ENCODE peak calls at places on chromosomes 4 and X, in six cellular contexts. One of them, this sample, is unnamed.

GRCh38 chrX:10175317-10175871 is 18.6 kb downstream of the CLCN4 start:
- DNase-seq in CD4-positive, alpha-beta T cell: no peak
- DNase-seq in tibial artery: no peak
- DNase-seq in SJSA1: peak; percentile 57
- DNase-seq in tibial nerve: no peak
- DNase-seq in GM06990: no peak
- DNase-seq in this sample: peak; percentile 78

GRCh38 chr4:24968992-24969391 is 56.1 kb upstream of the CCDC149 start:
- DNase-seq in GM06990: no peak
- DNase-seq in SJSA1: no peak
- DNase-seq in CD4-positive, alpha-beta T cell: no peak
- DNase-seq in tibial artery: no peak
- DNase-seq in tibial nerve: no peak
- DNase-seq in this sample: no peak

GRCh38 chr4:1505511-1506451 is 99.5 kb upstream of the NKX1-1 start:
- DNase-seq in GM06990: no peak
- DNase-seq in CD4-positive, alpha-beta T cell: no peak
- DNase-seq in tibial nerve: no peak
- DNase-seq in SJSA1: no peak
- DNase-seq in tibial artery: peak; percentile 6
- DNase-seq in this sample: no peak

GRCh38 chr4:129094347-129094746 is 1.0 kb upstream of the SCLT1 start:
- DNase-seq in CD4-positive, alpha-beta T cell: no peak
- DNase-seq in tibial artery: no peak
- DNase-seq in GM06990: no peak
- DNase-seq in SJSA1: no peak
- DNase-seq in tibial nerve: no peak
- DNase-seq in this sample: no peak

GRCh38 chr4:57099363-57099762 is 10.8 kb downstream of the IGFBP7 start:
- DNase-seq in GM06990: no peak
- DNase-seq in CD4-positive, alpha-beta T cell: no peak
- DNase-seq in SJSA1: no peak
- DNase-seq in tibial nerve: no peak
- DNase-seq in tibial artery: no peak
- DNase-seq in this sample: no peak

GRCh38 chr4:140044314-140044991 is 109.5 kb downstream of the MAML3 start:
- DNase-seq in CD4-positive, alpha-beta T cell: no peak
- DNase-seq in SJSA1: no peak
- DNase-seq in GM06990: no peak
- DNase-seq in tibial nerve: no peak
- DNase-seq in tibial artery: no peak
- DNase-seq in this sample: no peak

GRCh38 chrX:53374222-53374820 is 48.1 kb downstream of the SMC1A start:
- DNase-seq in CD4-positive, alpha-beta T cell: no peak
- DNase-seq in tibial nerve: no peak
- DNase-seq in GM06990: no peak
- DNase-seq in tibial artery: no peak
- DNase-seq in SJSA1: no peak
- DNase-seq in this sample: peak; percentile 8

GRCh38 chr4:157514711-157515110 is 294.2 kb downstream of the GRIA2 start:
- DNase-seq in GM06990: no peak
- DNase-seq in CD4-positive, alpha-beta T cell: no peak
- DNase-seq in SJSA1: no peak
- DNase-seq in tibial artery: no peak
- DNase-seq in tibial nerve: no peak
- DNase-seq in this sample: no peak

GRCh38 chr4:1330761-1331590 is 16.0 kb upstream of the UVSSA start:
- DNase-seq in GM06990: no peak
- DNase-seq in CD4-positive, alpha-beta T cell: peak; percentile 44
- DNase-seq in SJSA1: no peak
- DNase-seq in tibial artery: no peak
- DNase-seq in tibial nerve: no peak
- DNase-seq in this sample: no peak

GRCh38 chr4:26861434-26862186 is 969 bp downstream of the STIM2 start:
- DNase-seq in CD4-positive, alpha-beta T cell: peak; percentile 72
- DNase-seq in GM06990: peak; percentile 85
- DNase-seq in SJSA1: peak; percentile 50
- DNase-seq in tibial artery: peak; percentile 62
- DNase-seq in tibial nerve: peak; percentile 36
- DNase-seq in this sample: peak; percentile 55

GRCh38 chrX:105758784-105759183 is 63.6 kb upstream of the NRK start:
- DNase-seq in SJSA1: no peak
- DNase-seq in GM06990: no peak
- DNase-seq in CD4-positive, alpha-beta T cell: no peak
- DNase-seq in tibial artery: no peak
- DNase-seq in tibial nerve: no peak
- DNase-seq in this sample: no peak

GRCh38 chrX:29662759-29663503 is 552.4 kb upstream of the MAGEB2 start:
- DNase-seq in tibial artery: no peak
- DNase-seq in SJSA1: peak; percentile 76
- DNase-seq in GM06990: no peak
- DNase-seq in CD4-positive, alpha-beta T cell: no peak
- DNase-seq in tibial nerve: no peak
- DNase-seq in this sample: peak; percentile 96

GRCh38 chr4:167265231-167265630 is 30.9 kb upstream of the SPOCK3 start:
- DNase-seq in tibial nerve: no peak
- DNase-seq in GM06990: no peak
- DNase-seq in tibial artery: no peak
- DNase-seq in SJSA1: no peak
- DNase-seq in CD4-positive, alpha-beta T cell: no peak
- DNase-seq in this sample: no peak

GRCh38 chr4:6245246-6246169 is 24.1 kb upstream of the WFS1 start:
- DNase-seq in GM06990: no peak
- DNase-seq in tibial nerve: no peak
- DNase-seq in tibial artery: no peak
- DNase-seq in SJSA1: no peak
- DNase-seq in CD4-positive, alpha-beta T cell: no peak
- DNase-seq in this sample: no peak

GRCh38 chr4:8905773-8906667 is 34.4 kb upstream of the HMX1 start:
- DNase-seq in GM06990: no peak
- DNase-seq in tibial artery: peak; percentile 17
- DNase-seq in tibial nerve: peak; percentile 3
- DNase-seq in SJSA1: peak; percentile 9
- DNase-seq in CD4-positive, alpha-beta T cell: no peak
- DNase-seq in this sample: no peak

GRCh38 chr4:122765702-122766352 is 33.3 kb downstream of the BBS12 start:
- DNase-seq in tibial nerve: no peak
- DNase-seq in SJSA1: peak; percentile 81
- DNase-seq in GM06990: no peak
- DNase-seq in CD4-positive, alpha-beta T cell: no peak
- DNase-seq in tibial artery: peak; percentile 28
- DNase-seq in this sample: peak; percentile 87

GRCh38 chrX:16120431-16120830 is 2.9 kb upstream of the GRPR start:
- DNase-seq in tibial artery: no peak
- DNase-seq in GM06990: peak; percentile 55
- DNase-seq in SJSA1: no peak
- DNase-seq in tibial nerve: no peak
- DNase-seq in CD4-positive, alpha-beta T cell: no peak
- DNase-seq in this sample: no peak

GRCh38 chrX:16124201-16124600 is 836 bp downstream of the GRPR start:
- DNase-seq in tibial nerve: no peak
- DNase-seq in CD4-positive, alpha-beta T cell: no peak
- DNase-seq in GM06990: no peak
- DNase-seq in tibial artery: no peak
- DNase-seq in SJSA1: no peak
- DNase-seq in this sample: no peak

GRCh38 chrX:16119353-16120220 is 3.8 kb upstream of the GRPR start:
- DNase-seq in SJSA1: no peak
- DNase-seq in tibial nerve: no peak
- DNase-seq in tibial artery: no peak
- DNase-seq in GM06990: peak; percentile 79
- DNase-seq in CD4-positive, alpha-beta T cell: no peak
- DNase-seq in this sample: no peak

GRCh38 chrX:16125520-16126149 is 2.3 kb downstream of the GRPR start:
- DNase-seq in GM06990: no peak
- DNase-seq in SJSA1: no peak
- DNase-seq in CD4-positive, alpha-beta T cell: no peak
- DNase-seq in tibial artery: no peak
- DNase-seq in tibial nerve: no peak
- DNase-seq in this sample: no peak

DNA sequence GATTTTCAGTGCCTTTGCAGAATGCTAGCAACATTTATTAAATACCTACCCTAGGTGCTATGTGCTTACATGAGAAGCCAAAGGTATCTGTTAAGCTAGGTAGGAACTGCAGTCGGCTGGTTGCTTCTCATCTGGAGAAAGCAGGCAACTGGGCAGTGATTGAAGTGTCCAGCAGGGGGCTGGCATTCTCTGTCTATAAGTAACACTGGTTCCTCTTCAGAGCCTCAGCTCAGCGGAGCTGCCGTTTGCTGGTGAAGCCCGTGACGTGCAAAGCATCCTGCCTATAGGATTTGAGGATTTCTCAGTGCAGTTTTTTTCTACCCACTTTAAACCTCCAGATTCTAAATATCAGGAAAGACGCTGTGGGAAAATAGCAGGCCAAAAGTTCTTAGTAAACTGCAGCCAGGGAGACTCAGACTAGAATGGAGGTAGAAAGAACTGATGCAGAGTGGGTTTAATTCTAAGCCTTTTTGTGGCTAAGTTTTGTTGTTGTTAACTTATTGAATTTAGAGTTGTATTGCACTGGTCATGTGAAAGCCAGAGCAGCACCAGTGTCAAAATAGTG is at the start of gene GRPR:
- DNase-seq in GM06990: peak; percentile 67
- DNase-seq in tibial nerve: peak; percentile 52
- DNase-seq in SJSA1: peak; percentile 83
- DNase-seq in CD4-positive, alpha-beta T cell: peak; percentile 48
- DNase-seq in tibial artery: peak; percentile 69
- DNase-seq in this sample: peak; percentile 81
- H3K27me3 ChIP-seq in GM06990: no peaks in the 10 kb centered on the region
- H3K27me3 ChIP-seq in tibial nerve: peaks cover 9% of the 10 kb centered on the region
- H3K27me3 ChIP-seq in SJSA1: no peaks in the 10 kb centered on the region
- H3K27me3 ChIP-seq in CD4-positive, alpha-beta T cell: no peaks in the 10 kb centered on the region
- H3K27me3 ChIP-seq in tibial artery: no peaks in the 10 kb centered on the region
- H3K27me3 ChIP-seq in this sample: no peaks in the 10 kb centered on the region

GRCh38 chr4:80188801-80189458 is 8.4 kb upstream of the PRDM8 start:
- DNase-seq in tibial nerve: no peak
- DNase-seq in SJSA1: no peak
- DNase-seq in GM06990: no peak
- DNase-seq in tibial artery: no peak
- DNase-seq in CD4-positive, alpha-beta T cell: no peak
- DNase-seq in this sample: no peak

GRCh38 chr4:80189956-80190671 is 7.2 kb upstream of the PRDM8 start:
- DNase-seq in SJSA1: no peak
- DNase-seq in GM06990: no peak
- DNase-seq in tibial nerve: no peak
- DNase-seq in tibial artery: no peak
- DNase-seq in CD4-positive, alpha-beta T cell: no peak
- DNase-seq in this sample: no peak

GRCh38 chr4:80187677-80188076 is 9.6 kb upstream of the PRDM8 start:
- DNase-seq in tibial nerve: no peak
- DNase-seq in SJSA1: no peak
- DNase-seq in CD4-positive, alpha-beta T cell: no peak
- DNase-seq in tibial artery: no peak
- DNase-seq in GM06990: no peak
- DNase-seq in this sample: no peak

GRCh38 chr4:80189581-80189955 is 7.7 kb upstream of the PRDM8 start:
- DNase-seq in tibial artery: no peak
- DNase-seq in GM06990: no peak
- DNase-seq in CD4-positive, alpha-beta T cell: no peak
- DNase-seq in SJSA1: no peak
- DNase-seq in tibial nerve: no peak
- DNase-seq in this sample: no peak

GRCh38 chr4:80188457-80188800 is 8.9 kb upstream of the PRDM8 start:
- DNase-seq in CD4-positive, alpha-beta T cell: no peak
- DNase-seq in SJSA1: no peak
- DNase-seq in tibial nerve: no peak
- DNase-seq in GM06990: no peak
- DNase-seq in tibial artery: no peak
- DNase-seq in this sample: no peak
- H3K27me3 ChIP-seq in CD4-positive, alpha-beta T cell: no peaks in the 10 kb centered on the region
- H3K27me3 ChIP-seq in SJSA1: no peaks in the 10 kb centered on the region
- H3K27me3 ChIP-seq in tibial nerve: peaks cover 84% of the 10 kb centered on the region
- H3K27me3 ChIP-seq in GM06990: peaks cover 4% of the 10 kb centered on the region
- H3K27me3 ChIP-seq in tibial artery: peaks cover 59% of the 10 kb centered on the region
- H3K27me3 ChIP-seq in this sample: peaks cover 57% of the 10 kb centered on the region

GRCh38 chrX:137550561-137551305 is 15.2 kb upstream of the ZIC3 start:
- DNase-seq in tibial nerve: no peak
- DNase-seq in SJSA1: no peak
- DNase-seq in GM06990: no peak
- DNase-seq in CD4-positive, alpha-beta T cell: no peak
- DNase-seq in tibial artery: no peak
- DNase-seq in this sample: no peak

GRCh38 chrX:137547291-137547690 is 18.6 kb upstream of the ZIC3 start:
- DNase-seq in tibial artery: no peak
- DNase-seq in tibial nerve: no peak
- DNase-seq in SJSA1: no peak
- DNase-seq in CD4-positive, alpha-beta T cell: no peak
- DNase-seq in GM06990: no peak
- DNase-seq in this sample: no peak

GRCh38 chrX:137548261-137548660 is 17.7 kb upstream of the ZIC3 start:
- DNase-seq in tibial nerve: no peak
- DNase-seq in SJSA1: no peak
- DNase-seq in CD4-positive, alpha-beta T cell: no peak
- DNase-seq in GM06990: no peak
- DNase-seq in tibial artery: no peak
- DNase-seq in this sample: no peak

GRCh38 chrX:137549846-137550534 is 15.9 kb upstream of the ZIC3 start:
- DNase-seq in CD4-positive, alpha-beta T cell: no peak
- DNase-seq in GM06990: no peak
- DNase-seq in tibial nerve: no peak
- DNase-seq in tibial artery: no peak
- DNase-seq in SJSA1: no peak
- DNase-seq in this sample: no peak

DNA sequence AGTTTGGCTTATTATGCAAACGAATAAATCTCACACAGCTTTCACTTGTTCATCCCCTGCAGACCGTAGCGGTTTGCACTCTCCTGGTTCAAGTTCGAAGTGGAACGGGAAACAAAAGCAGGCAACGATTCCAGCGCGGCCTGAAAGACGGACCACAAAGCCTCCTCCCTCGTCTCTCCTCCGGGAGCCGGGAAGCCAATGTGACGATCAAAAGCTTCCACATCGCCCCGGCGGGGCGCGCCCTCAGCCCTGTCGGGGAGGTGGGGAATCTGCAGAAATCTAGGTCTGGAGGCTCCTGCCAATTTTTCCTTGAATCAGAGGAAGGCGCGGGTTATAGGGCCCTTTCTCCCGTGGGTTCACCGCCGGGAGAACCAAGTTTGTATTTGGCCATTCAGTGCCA is 16.9 kb upstream of the ZIC3 start:
- DNase-seq in GM06990: no peak
- DNase-seq in SJSA1: no peak
- DNase-seq in tibial nerve: no peak
- DNase-seq in CD4-positive, alpha-beta T cell: no peak
- DNase-seq in tibial artery: no peak
- DNase-seq in this sample: no peak
- H3K27me3 ChIP-seq in GM06990: no peaks in the 10 kb centered on the region
- H3K27me3 ChIP-seq in SJSA1: no peaks in the 10 kb centered on the region
- H3K27me3 ChIP-seq in tibial nerve: peaks cover 85% of the 10 kb centered on the region
- H3K27me3 ChIP-seq in CD4-positive, alpha-beta T cell: peaks cover 52% of the 10 kb centered on the region
- H3K27me3 ChIP-seq in tibial artery: peaks cover 59% of the 10 kb centered on the region
- H3K27me3 ChIP-seq in this sample: peaks cover 11% of the 10 kb centered on the region

DNA sequence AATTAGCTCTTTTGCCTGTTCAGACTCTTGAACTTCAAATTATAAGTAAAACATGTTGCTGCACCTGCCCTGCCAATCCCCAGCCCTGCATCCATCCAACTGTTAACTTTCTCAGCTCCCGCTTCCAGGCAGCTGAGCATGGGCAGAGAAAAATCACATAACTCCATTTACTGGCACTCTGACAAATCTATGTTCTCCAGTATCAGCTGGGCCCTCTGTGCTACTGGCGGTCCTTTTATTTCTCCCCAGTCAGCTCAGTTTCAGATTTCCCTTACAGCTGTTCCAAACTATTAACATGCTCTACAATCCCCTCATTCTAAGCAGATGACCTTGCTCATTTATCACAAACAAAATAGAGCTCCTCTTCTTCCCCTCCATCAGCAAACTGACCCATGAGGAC is 240.4 kb upstream of the TET2 start:
- DNase-seq in SJSA1: no peak
- DNase-seq in CD4-positive, alpha-beta T cell: no peak
- DNase-seq in GM06990: no peak
- DNase-seq in tibial artery: no peak
- DNase-seq in tibial nerve: no peak
- DNase-seq in this sample: no peak
- H3K27me3 ChIP-seq in SJSA1: no peaks in the 10 kb centered on the region
- H3K27me3 ChIP-seq in CD4-positive, alpha-beta T cell: no peaks in the 10 kb centered on the region
- H3K27me3 ChIP-seq in GM06990: no peaks in the 10 kb centered on the region
- H3K27me3 ChIP-seq in tibial artery: no peaks in the 10 kb centered on the region
- H3K27me3 ChIP-seq in tibial nerve: no peaks in the 10 kb centered on the region
- H3K27me3 ChIP-seq in this sample: no peaks in the 10 kb centered on the region

This sample was measured in astrocyte.